ENCODE peak calls at places on chromosomes 2 and 18, in nine cellular contexts. P is cardiac muscle cell, A is esophagus squamous epithelium, E is kidney epithelial cell, F is GM13976, D is RWPE1, O is AG04449, B is bronchial epithelial cell, H is PC-3. W is an unnamed sample.

GRCh38 chr2:133765693-133766092 is 197.4 kb upstream of the NCKAP5 start:
- DNase-seq in F (no peak), P (no peak), B (no peak), H (peak), A (no peak), E (no peak), D (no peak), O (no peak), W (no peak)

GRCh38 chr2:174835797-174836255 is 71.6 kb upstream of the CHRNA1 start:
- DNase-seq in H (peak), F (peak), D (no peak), E (peak), P (no peak), O (peak), B (peak), A (no peak), W (no peak)

GRCh38 chr2:96091711-96092579 is 24.4 kb downstream of the ADRA2B start:
- DNase-seq in A (no peak), F (no peak), B (peak), E (no peak), D (no peak), O (no peak), H (no peak), P (no peak), W (no peak)

GRCh38 chr2:37343537-37344434 is 644 bp upstream of the QPCT start:
- DNase-seq in P (no peak), F (no peak), H (peak), O (no peak), A (no peak), E (no peak), D (peak), B (peak), W (peak)

GRCh38 chr2:219157396-219157795 is 3.2 kb downstream of the NHEJ1 start:
- DNase-seq in E (no peak), H (no peak), A (no peak), O (no peak), D (no peak), B (no peak), F (no peak), P (no peak), W (no peak)

GRCh38 chr2:231191896-231192872 is 6.2 kb upstream of the ARMC9 start:
- DNase-seq in H (peak), O (peak), D (no peak), B (no peak), E (no peak), P (peak), F (no peak), A (no peak), W (peak)

GRCh38 chr18:8744656-8745055 is 39.3 kb downstream of the MTCL1 start:
- DNase-seq in E (no peak), P (no peak), B (no peak), O (no peak), A (no peak), F (no peak), D (no peak), H (no peak), W (no peak)

GRCh38 chr2:225182126-225182525 is 139.9 kb upstream of the DOCK10 start:
- DNase-seq in D (no peak), O (no peak), A (no peak), B (no peak), H (no peak), P (no peak), E (no peak), F (no peak), W (no peak)

GRCh38 chr2:50649626-50650397 is 382.1 kb downstream of the NRXN1 start:
- DNase-seq in A (no peak), O (no peak), F (no peak), B (peak), P (no peak), H (peak), D (peak), E (peak), W (no peak)

GRCh38 chr2:74499269-74499939 is at the start of gene LBX2:
- DNase-seq in E (no peak), F (no peak), P (peak), H (no peak), O (no peak), B (no peak), D (no peak), A (no peak), W (no peak)

GRCh38 chr2:177806025-177806424 is 266.6 kb downstream of the PDE11A start:
- DNase-seq in A (no peak), D (no peak), F (no peak), B (no peak), P (no peak), O (peak), E (no peak), H (no peak), W (no peak)

GRCh38 chr18:74896390-74896991 is 298.8 kb downstream of the ZNF407 start:
- DNase-seq in B (peak), A (no peak), F (peak), H (peak), D (peak), E (peak), P (peak), O (no peak), W (peak)

GRCh38 chr18:30376515-30376914 is 666.0 kb downstream of the DSC3 start:
- DNase-seq in F (no peak), O (no peak), A (no peak), E (no peak), P (no peak), H (peak), D (no peak), B (no peak), W (peak)

GRCh38 chr2:64654993-64655666 is 1.4 kb upstream of the SERTAD2 start:
- DNase-seq in O (no peak), E (no peak), F (no peak), D (no peak), H (peak), P (no peak), A (no peak), B (peak), W (peak)
- TF ChIP-seq CTCF in O (peak), E (peak), F (no peak), D (peak), H (peak), P (peak), A (peak), B (peak), W (no peak)

GRCh38 chr18:33835419-33835818 is 257.4 kb downstream of the ASXL3 start:
- DNase-seq in O (no peak), H (no peak), P (no peak), D (no peak), B (no peak), E (no peak), F (no peak), A (no peak), W (no peak)

GRCh38 chr18:33830210-33830609 is 252.2 kb downstream of the ASXL3 start:
- DNase-seq in B (no peak), D (no peak), P (no peak), A (no peak), O (no peak), E (no peak), F (no peak), H (no peak), W (no peak)

GRCh38 chr18:33837191-33837590 is 259.2 kb downstream of the ASXL3 start:
- DNase-seq in P (no peak), D (no peak), A (no peak), B (no peak), O (no peak), H (no peak), E (no peak), F (no peak), W (no peak)

GRCh38 chr18:33831424-33831823 is 253.4 kb downstream of the ASXL3 start:
- DNase-seq in D (no peak), E (no peak), O (no peak), H (no peak), P (no peak), A (no peak), F (no peak), B (no peak), W (no peak)

DNA sequence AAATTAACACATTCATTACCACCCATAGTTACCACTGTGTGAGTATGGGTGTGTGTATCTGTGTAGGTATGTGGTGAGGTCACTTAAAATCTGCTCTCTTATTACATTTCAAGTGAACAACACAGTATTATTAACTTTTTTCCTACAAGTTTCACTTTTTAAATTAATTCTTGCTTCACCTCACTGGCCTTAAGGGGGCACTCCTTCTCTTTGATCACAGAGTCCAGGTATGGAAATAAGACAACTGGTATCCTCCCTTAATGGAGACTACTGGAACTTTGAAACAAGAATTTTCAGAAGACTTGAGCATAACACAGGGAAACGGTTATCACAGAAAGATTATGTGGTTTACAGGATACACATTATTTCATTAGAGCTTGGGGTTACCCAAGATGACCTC is 255.8 kb downstream of the ASXL3 start:
- DNase-seq in P (no peak), D (no peak), O (no peak), A (no peak), B (no peak), F (no peak), E (no peak), H (no peak), W (no peak)
- TF ChIP-seq CTCF in P (no peak), D (no peak), O (no peak), A (no peak), B (no peak), F (no peak), E (peak), H (no peak), W (no peak)

DNA sequence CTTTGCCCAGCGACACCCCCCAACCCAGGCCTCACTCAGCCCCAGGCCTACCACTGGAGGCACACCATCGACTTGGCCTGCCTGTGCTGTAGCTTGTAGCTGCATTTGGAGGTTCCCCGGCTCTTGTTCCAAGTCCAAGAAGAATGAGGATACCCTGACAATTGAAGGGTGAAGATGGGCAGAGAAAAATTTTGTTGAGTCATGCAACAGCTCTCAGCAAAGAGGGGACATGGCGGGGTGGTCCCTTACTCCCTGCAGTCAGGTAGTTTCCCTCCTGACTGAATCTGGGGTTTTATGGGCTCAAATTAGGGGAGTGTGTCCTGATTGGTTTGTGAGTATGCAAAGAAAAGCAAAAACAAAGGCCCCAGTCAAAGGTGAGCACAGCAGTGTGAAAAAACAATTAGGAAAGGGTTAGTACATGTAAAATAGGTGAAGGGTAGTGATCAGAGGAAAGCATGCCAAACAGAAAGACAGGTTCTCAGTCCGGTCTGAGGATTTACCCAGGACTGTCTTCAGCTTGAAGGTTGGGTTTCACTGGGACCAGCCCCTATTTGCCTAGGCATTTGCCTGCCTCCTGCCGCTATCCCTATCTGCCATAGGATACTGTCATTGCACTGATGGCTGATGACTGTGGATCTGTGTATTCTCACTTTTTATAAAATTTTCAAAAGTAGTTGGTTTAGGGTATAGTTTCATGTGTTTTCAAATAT is 316.4 kb upstream of the RND3 start:
- DNase-seq in B (no peak), H (no peak), A (no peak), O (no peak), P (no peak), F (no peak), E (no peak), D (no peak), W (no peak)
- TF ChIP-seq CTCF in B (no peak), H (no peak), A (no peak), O (no peak), P (no peak), F (no peak), E (no peak), D (no peak), W (no peak)

DNA sequence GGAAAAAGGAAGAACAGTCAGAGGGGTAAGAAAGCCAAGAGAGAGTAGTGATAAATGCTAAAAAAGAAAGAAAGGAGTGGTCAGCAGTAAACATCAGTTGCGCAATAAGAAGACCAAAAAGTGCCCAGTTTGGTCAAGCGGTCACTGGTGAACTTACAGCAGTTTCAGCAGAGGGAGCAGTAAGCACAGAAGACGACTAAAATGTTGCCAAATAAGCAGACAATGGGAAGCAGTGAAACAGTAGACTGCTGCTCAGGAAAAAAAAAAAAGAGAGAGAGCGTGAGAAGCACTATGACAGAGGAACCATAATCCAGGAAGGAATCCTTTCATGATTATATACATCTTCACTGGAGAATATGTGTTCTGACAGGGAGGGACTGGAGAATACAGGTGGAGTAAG is 45.8 kb downstream of the DNAJC10 start:
- DNase-seq in O (no peak), E (no peak), H (no peak), F (no peak), A (no peak), P (peak), D (no peak), B (peak), W (no peak)
- TF ChIP-seq CTCF in O (no peak), E (no peak), H (no peak), F (no peak), A (no peak), P (peak), D (no peak), B (no peak), W (no peak)

DNA sequence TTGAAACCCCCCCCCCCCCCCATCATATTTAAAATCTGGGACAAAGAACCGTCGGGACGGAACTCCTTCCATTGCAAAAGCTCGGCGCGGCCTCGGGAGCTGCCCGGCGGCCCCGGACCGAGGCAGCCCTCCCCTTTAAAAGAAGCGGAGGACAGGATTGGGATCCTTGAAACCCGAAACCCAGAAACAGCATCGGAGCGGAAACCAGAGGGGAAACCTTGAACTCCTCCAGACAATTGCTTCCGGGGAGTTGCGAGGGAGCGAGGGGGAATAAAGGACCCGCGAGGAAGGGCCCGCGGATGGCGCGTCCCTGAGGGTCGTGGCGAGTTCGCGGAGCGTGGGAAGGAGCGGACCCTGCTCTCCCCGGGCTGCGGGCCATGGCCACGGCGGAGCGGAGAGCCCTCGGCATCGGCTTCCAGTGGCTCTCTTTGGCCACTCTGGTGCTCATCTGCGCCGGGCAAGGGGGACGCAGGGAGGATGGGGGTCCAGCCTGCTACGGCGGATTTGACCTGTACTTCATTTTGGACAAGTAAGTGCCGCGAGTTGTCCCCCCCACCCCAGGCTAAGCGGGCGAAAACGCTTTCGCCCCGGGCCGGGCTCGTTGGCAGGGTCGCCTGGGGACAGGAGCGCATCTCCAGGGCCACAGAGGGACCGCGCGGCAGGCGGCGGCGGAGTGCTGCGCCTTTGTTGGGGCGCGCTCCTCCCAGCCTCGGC is at the start of gene ANTXR1:
- DNase-seq in D (peak), A (no peak), F (peak), H (peak), O (no peak), P (peak), E (no peak), B (peak), W (peak)
- TF ChIP-seq CTCF in D (no peak), A (no peak), F (no peak), H (peak), O (no peak), P (no peak), E (no peak), B (no peak), W (no peak)